ENCODE peak calls at places on chromosomes 4 and X, in ten cellular contexts. V, T, P, N, L, Q, U, F, X and J are unnamed samples.

GRCh38 chr4:172709376-172709775 is 459.2 kb upstream of the GALNT7 start:
- DNase-seq in L (no peak), X (no peak), N (no peak), V (no peak), P (no peak), U (no peak), Q (no peak), T (no peak), F (no peak), J (no peak)

GRCh38 chrX:74297766-74298165 is 6.2 kb upstream of the ZCCHC13 start:
- DNase-seq in Q (no peak), N (no peak), X (no peak), L (no peak), V (no peak), U (no peak), P (no peak), T (no peak), F (no peak), J (no peak)

GRCh38 chrX:23327104-23327503 is 7.5 kb upstream of the PTCHD1 start:
- DNase-seq in F (no peak), T (no peak), X (no peak), V (peak; percentile 17), Q (no peak), U (no peak), L (no peak), P (no peak), N (no peak), J (no peak)

GRCh38 chr4:25667931-25668557 is 12.4 kb downstream of the SLC34A2 start:
- DNase-seq in F (no peak), L (peak; percentile 50), T (no peak), V (peak; percentile 26), N (no peak), X (no peak), Q (no peak), U (no peak), P (no peak), J (no peak)

GRCh38 chr4:71261001-71261400 is 77.8 kb upstream of the SLC4A4 start:
- DNase-seq in L (no peak), N (no peak), V (no peak), F (no peak), U (no peak), T (no peak), P (no peak), X (no peak), Q (no peak), J (no peak)

GRCh38 chr4:37066149-37066548 is 178.4 kb upstream of the NWD2 start:
- DNase-seq in L (no peak), F (no peak), T (no peak), U (no peak), P (no peak), Q (no peak), X (no peak), V (no peak), N (no peak), J (no peak)

GRCh38 chr4:146311238-146311970 is 97.1 kb downstream of the REELD1 start:
- DNase-seq in V (no peak), U (no peak), Q (no peak), T (no peak), F (no peak), L (no peak), N (no peak), P (no peak), X (no peak), J (no peak)

GRCh38 chr4:135274461-135274860 is 1072.9 kb upstream of the PABPC4L start:
- DNase-seq in P (no peak), Q (no peak), N (no peak), T (no peak), U (no peak), F (no peak), X (no peak), V (no peak), L (no peak), J (no peak)

GRCh38 chr4:13920901-13921300 is 293.4 kb upstream of the BOD1L1 start:
- DNase-seq in P (no peak), F (peak; percentile 97), U (no peak), T (peak; percentile 99), V (peak; percentile 73), N (no peak), L (peak; percentile 99), Q (peak; percentile 25), X (no peak), J (no peak)

GRCh38 chr4:142095886-142096605 is 459.7 kb downstream of the IL15 start:
- DNase-seq in P (no peak), N (no peak), X (no peak), Q (no peak), T (peak; percentile 99), L (peak; percentile 91), V (no peak), U (no peak), F (peak; percentile 83), J (no peak)

GRCh38 chrX:118181030-118181429 is 64.4 kb upstream of the KLHL13 start:
- DNase-seq in P (no peak), X (no peak), L (peak; percentile 13), F (no peak), U (no peak), V (no peak), T (peak; percentile 5), Q (no peak), N (no peak), J (no peak)

GRCh38 chr4:77037736-77038135 is 38.1 kb downstream of the CCNI start:
- DNase-seq in V (no peak), U (no peak), X (no peak), F (no peak), T (no peak), L (peak; percentile 40), P (no peak), N (no peak), Q (no peak), J (no peak)

GRCh38 chrX:4932790-4933189 is 1219.3 kb upstream of the PRKX start:
- DNase-seq in N (no peak), U (no peak), Q (no peak), V (no peak), X (no peak), T (no peak), P (no peak), L (no peak), F (no peak), J (no peak)

GRCh38 chr4:5084911-5085475 is 33.7 kb downstream of the STK32B start:
- DNase-seq in T (peak; percentile 12), F (no peak), U (no peak), Q (no peak), X (no peak), P (no peak), L (no peak), V (no peak), N (no peak), J (no peak)

GRCh38 chrX:132480581-132481203 is 8.1 kb downstream of the MBNL3 start:
- DNase-seq in T (peak; percentile 58), V (peak; percentile 34), X (no peak), F (no peak), U (peak; percentile 8), L (peak; percentile 64), P (peak; percentile 19), N (no peak), Q (no peak), J (peak; percentile 45)

GRCh38 chr4:35503435-35503834 is 740.9 kb downstream of the ARAP2 start:
- DNase-seq in U (no peak), N (no peak), F (no peak), P (no peak), Q (no peak), L (no peak), X (no peak), V (no peak), T (no peak), J (no peak)

GRCh38 chr4:88006956-88007303 is 505 bp upstream of the PKD2 start:
- DNase-seq in N (no peak), V (no peak), F (no peak), Q (no peak), U (no peak), L (no peak), X (no peak), T (no peak), P (no peak), J (no peak)

GRCh38 chrX:50211510-50211909 is 6.9 kb downstream of the CCNB3 start:
- DNase-seq in L (peak; percentile 29), X (no peak), N (no peak), T (peak; percentile 31), U (no peak), F (no peak), P (no peak), V (no peak), Q (no peak), J (no peak)

GRCh38 chr4:97016186-97016945 is 1126.9 kb downstream of the STPG2 start:
- DNase-seq in N (no peak), U (no peak), F (no peak), P (no peak), V (no peak), L (no peak), Q (no peak), X (no peak), T (no peak), J (no peak)

GRCh38 chrX:86148024-86148511 is at the start of gene DACH2:
- DNase-seq in L (peak; percentile 64), Q (peak; percentile 43), N (peak; percentile 5), P (no peak), F (no peak), X (peak; percentile 85), V (peak; percentile 88), T (peak; percentile 49), U (no peak), J (no peak)

GRCh38 chrX:43958529-43958928 is 14.7 kb downstream of the NDP start:
- DNase-seq in Q (peak; percentile 43), U (no peak), X (no peak), F (peak; percentile 18), V (peak; percentile 72), T (peak; percentile 73), N (no peak), P (no peak), L (peak; percentile 85), J (no peak)

GRCh38 chr4:84394386-84394785 is 104.7 kb downstream of the NKX6-1 start:
- DNase-seq in X (no peak), U (no peak), V (no peak), F (no peak), N (no peak), Q (no peak), P (no peak), L (no peak), T (no peak), J (no peak)

GRCh38 chr4:95360256-95360903 is 188.4 kb downstream of the UNC5C start:
- DNase-seq in L (no peak), F (no peak), T (no peak), V (no peak), X (no peak), N (no peak), U (no peak), P (no peak), Q (no peak), J (no peak)

GRCh38 chrX:1341531-1342179 is 5.1 kb downstream of the IL3RA start:
- DNase-seq in Q (no peak), U (no peak), P (no peak), N (no peak), X (no peak), L (no peak), V (no peak), F (no peak), T (no peak), J (no peak)